ENCODE peak calls at places on chromosomes 13 and 19, in seven cellular contexts. One of them, this sample, is unnamed.

GRCh38 chr13:74024856-74025255 is 109.3 kb downstream of the KLF12 start:
- DNase-seq in choroid plexus epithelial cell: no peak
- DNase-seq in EL: no peak
- DNase-seq in AG09319: no peak
- DNase-seq in activated naive CD8-positive, alpha-beta T cell treated with anti-CD3 and anti-CD28 coated beads for 36 hours: no peak
- DNase-seq in pancreas: no peak
- DNase-seq in activated CD4-positive, alpha-beta T cell treated with anti-CD3 and anti-CD28 coated beads, Interleukin-2, amount 10 ng/mL, durations not matched to agents 7 days and 5 days: no peak
- DNase-seq in this sample: no peak

GRCh38 chr19:32450217-32450616 is 44.6 kb downstream of the DPY19L3 start:
- DNase-seq in AG09319: peak; percentile 19
- DNase-seq in activated CD4-positive, alpha-beta T cell treated with anti-CD3 and anti-CD28 coated beads, Interleukin-2, amount 10 ng/mL, durations not matched to agents 7 days and 5 days: no peak
- DNase-seq in choroid plexus epithelial cell: peak; percentile 51
- DNase-seq in activated naive CD8-positive, alpha-beta T cell treated with anti-CD3 and anti-CD28 coated beads for 36 hours: no peak
- DNase-seq in pancreas: no peak
- DNase-seq in EL: no peak
- DNase-seq in this sample: no peak

GRCh38 chr19:3669134-3669436 is 31.2 kb downstream of the PIP5K1C start:
- DNase-seq in choroid plexus epithelial cell: no peak
- DNase-seq in activated CD4-positive, alpha-beta T cell treated with anti-CD3 and anti-CD28 coated beads, Interleukin-2, amount 10 ng/mL, durations not matched to agents 7 days and 5 days: no peak
- DNase-seq in activated naive CD8-positive, alpha-beta T cell treated with anti-CD3 and anti-CD28 coated beads for 36 hours: no peak
- DNase-seq in EL: no peak
- DNase-seq in pancreas: no peak
- DNase-seq in AG09319: no peak
- DNase-seq in this sample: no peak

GRCh38 chr19:10699650-10700335 is 1.4 kb upstream of the QTRT1 start:
- DNase-seq in choroid plexus epithelial cell: peak; percentile 79
- DNase-seq in AG09319: no peak
- DNase-seq in EL: peak; percentile 66
- DNase-seq in pancreas: no peak
- DNase-seq in activated naive CD8-positive, alpha-beta T cell treated with anti-CD3 and anti-CD28 coated beads for 36 hours: peak; percentile 66
- DNase-seq in activated CD4-positive, alpha-beta T cell treated with anti-CD3 and anti-CD28 coated beads, Interleukin-2, amount 10 ng/mL, durations not matched to agents 7 days and 5 days: peak; percentile 84
- DNase-seq in this sample: peak; percentile 73

GRCh38 chr13:111114362-111115050 is 604 bp upstream of the ARHGEF7 start:
- DNase-seq in choroid plexus epithelial cell: peak; percentile 24
- DNase-seq in pancreas: no peak
- DNase-seq in activated naive CD8-positive, alpha-beta T cell treated with anti-CD3 and anti-CD28 coated beads for 36 hours: peak; percentile 3
- DNase-seq in AG09319: no peak
- DNase-seq in EL: peak; percentile 43
- DNase-seq in activated CD4-positive, alpha-beta T cell treated with anti-CD3 and anti-CD28 coated beads, Interleukin-2, amount 10 ng/mL, durations not matched to agents 7 days and 5 days: peak; percentile 20
- DNase-seq in this sample: peak; percentile 57

GRCh38 chr19:916645-917322 is 349 bp upstream of the KISS1R start:
- DNase-seq in activated naive CD8-positive, alpha-beta T cell treated with anti-CD3 and anti-CD28 coated beads for 36 hours: no peak
- DNase-seq in activated CD4-positive, alpha-beta T cell treated with anti-CD3 and anti-CD28 coated beads, Interleukin-2, amount 10 ng/mL, durations not matched to agents 7 days and 5 days: no peak
- DNase-seq in pancreas: no peak
- DNase-seq in AG09319: no peak
- DNase-seq in EL: no peak
- DNase-seq in choroid plexus epithelial cell: no peak
- DNase-seq in this sample: no peak

GRCh38 chr19:18833849-18834643 is 2.3 kb downstream of the UPF1 start:
- DNase-seq in choroid plexus epithelial cell: no peak
- DNase-seq in pancreas: no peak
- DNase-seq in AG09319: no peak
- DNase-seq in EL: no peak
- DNase-seq in activated naive CD8-positive, alpha-beta T cell treated with anti-CD3 and anti-CD28 coated beads for 36 hours: no peak
- DNase-seq in activated CD4-positive, alpha-beta T cell treated with anti-CD3 and anti-CD28 coated beads, Interleukin-2, amount 10 ng/mL, durations not matched to agents 7 days and 5 days: no peak
- DNase-seq in this sample: peak; percentile 21

GRCh38 chr19:2775556-2776430 is 7.3 kb downstream of the SGTA start:
- DNase-seq in activated CD4-positive, alpha-beta T cell treated with anti-CD3 and anti-CD28 coated beads, Interleukin-2, amount 10 ng/mL, durations not matched to agents 7 days and 5 days: peak; percentile 85
- DNase-seq in choroid plexus epithelial cell: peak; percentile 63
- DNase-seq in activated naive CD8-positive, alpha-beta T cell treated with anti-CD3 and anti-CD28 coated beads for 36 hours: peak; percentile 78
- DNase-seq in pancreas: no peak
- DNase-seq in AG09319: no peak
- DNase-seq in EL: peak; percentile 77
- DNase-seq in this sample: peak; percentile 82

GRCh38 chr19:15464394-15465385 is at the start of gene RASAL3:
- DNase-seq in choroid plexus epithelial cell: no peak
- DNase-seq in AG09319: no peak
- DNase-seq in activated naive CD8-positive, alpha-beta T cell treated with anti-CD3 and anti-CD28 coated beads for 36 hours: peak; percentile 74
- DNase-seq in pancreas: no peak
- DNase-seq in EL: no peak
- DNase-seq in activated CD4-positive, alpha-beta T cell treated with anti-CD3 and anti-CD28 coated beads, Interleukin-2, amount 10 ng/mL, durations not matched to agents 7 days and 5 days: peak; percentile 72
- DNase-seq in this sample: peak; percentile 75

GRCh38 chr13:46588019-46588418 is 35.0 kb downstream of the LRCH1 start:
- DNase-seq in activated naive CD8-positive, alpha-beta T cell treated with anti-CD3 and anti-CD28 coated beads for 36 hours: no peak
- DNase-seq in pancreas: no peak
- DNase-seq in EL: no peak
- DNase-seq in activated CD4-positive, alpha-beta T cell treated with anti-CD3 and anti-CD28 coated beads, Interleukin-2, amount 10 ng/mL, durations not matched to agents 7 days and 5 days: no peak
- DNase-seq in choroid plexus epithelial cell: no peak
- DNase-seq in AG09319: no peak
- DNase-seq in this sample: no peak

GRCh38 chr13:38849316-38849715 is 141.3 kb downstream of the STOML3 start:
- DNase-seq in pancreas: no peak
- DNase-seq in activated CD4-positive, alpha-beta T cell treated with anti-CD3 and anti-CD28 coated beads, Interleukin-2, amount 10 ng/mL, durations not matched to agents 7 days and 5 days: no peak
- DNase-seq in activated naive CD8-positive, alpha-beta T cell treated with anti-CD3 and anti-CD28 coated beads for 36 hours: no peak
- DNase-seq in AG09319: no peak
- DNase-seq in EL: peak; percentile 16
- DNase-seq in choroid plexus epithelial cell: no peak
- DNase-seq in this sample: no peak

GRCh38 chr19:19997656-19998268 is 41.5 kb downstream of the ZNF682 start:
- DNase-seq in activated naive CD8-positive, alpha-beta T cell treated with anti-CD3 and anti-CD28 coated beads for 36 hours: peak; percentile 46
- DNase-seq in EL: no peak
- DNase-seq in choroid plexus epithelial cell: no peak
- DNase-seq in AG09319: no peak
- DNase-seq in activated CD4-positive, alpha-beta T cell treated with anti-CD3 and anti-CD28 coated beads, Interleukin-2, amount 10 ng/mL, durations not matched to agents 7 days and 5 days: peak; percentile 24
- DNase-seq in pancreas: peak; percentile 29
- DNase-seq in this sample: no peak

GRCh38 chr19:50967924-50968708 is 1.3 kb downstream of the KLK6 start:
- DNase-seq in choroid plexus epithelial cell: no peak
- DNase-seq in activated CD4-positive, alpha-beta T cell treated with anti-CD3 and anti-CD28 coated beads, Interleukin-2, amount 10 ng/mL, durations not matched to agents 7 days and 5 days: no peak
- DNase-seq in activated naive CD8-positive, alpha-beta T cell treated with anti-CD3 and anti-CD28 coated beads for 36 hours: no peak
- DNase-seq in AG09319: no peak
- DNase-seq in EL: no peak
- DNase-seq in pancreas: no peak
- DNase-seq in this sample: no peak

GRCh38 chr19:10751109-10751972 is 33.5 kb downstream of the DNM2 start:
- DNase-seq in pancreas: no peak
- DNase-seq in activated CD4-positive, alpha-beta T cell treated with anti-CD3 and anti-CD28 coated beads, Interleukin-2, amount 10 ng/mL, durations not matched to agents 7 days and 5 days: no peak
- DNase-seq in activated naive CD8-positive, alpha-beta T cell treated with anti-CD3 and anti-CD28 coated beads for 36 hours: no peak
- DNase-seq in choroid plexus epithelial cell: no peak
- DNase-seq in AG09319: no peak
- DNase-seq in EL: no peak
- DNase-seq in this sample: no peak

GRCh38 chr13:106034201-106034600 is 501.3 kb downstream of the EFNB2 start:
- DNase-seq in activated naive CD8-positive, alpha-beta T cell treated with anti-CD3 and anti-CD28 coated beads for 36 hours: no peak
- DNase-seq in pancreas: no peak
- DNase-seq in EL: no peak
- DNase-seq in activated CD4-positive, alpha-beta T cell treated with anti-CD3 and anti-CD28 coated beads, Interleukin-2, amount 10 ng/mL, durations not matched to agents 7 days and 5 days: no peak
- DNase-seq in choroid plexus epithelial cell: no peak
- DNase-seq in AG09319: no peak
- DNase-seq in this sample: no peak

GRCh38 chr19:18349524-18350128 is 9.2 kb downstream of the PGPEP1 start:
- DNase-seq in activated CD4-positive, alpha-beta T cell treated with anti-CD3 and anti-CD28 coated beads, Interleukin-2, amount 10 ng/mL, durations not matched to agents 7 days and 5 days: peak; percentile 32
- DNase-seq in EL: peak; percentile 59
- DNase-seq in choroid plexus epithelial cell: peak; percentile 77
- DNase-seq in pancreas: no peak
- DNase-seq in activated naive CD8-positive, alpha-beta T cell treated with anti-CD3 and anti-CD28 coated beads for 36 hours: peak; percentile 47
- DNase-seq in AG09319: no peak
- DNase-seq in this sample: peak; percentile 76

GRCh38 chr13:50514249-50514648 is 329.2 kb downstream of the DLEU7 start:
- DNase-seq in activated CD4-positive, alpha-beta T cell treated with anti-CD3 and anti-CD28 coated beads, Interleukin-2, amount 10 ng/mL, durations not matched to agents 7 days and 5 days: no peak
- DNase-seq in choroid plexus epithelial cell: no peak
- DNase-seq in EL: no peak
- DNase-seq in activated naive CD8-positive, alpha-beta T cell treated with anti-CD3 and anti-CD28 coated beads for 36 hours: no peak
- DNase-seq in AG09319: no peak
- DNase-seq in pancreas: no peak
- DNase-seq in this sample: no peak

GRCh38 chr19:632228-633067 is 889 bp downstream of the POLRMT start:
- DNase-seq in pancreas: no peak
- DNase-seq in choroid plexus epithelial cell: peak; percentile 76
- DNase-seq in EL: peak; percentile 70
- DNase-seq in activated CD4-positive, alpha-beta T cell treated with anti-CD3 and anti-CD28 coated beads, Interleukin-2, amount 10 ng/mL, durations not matched to agents 7 days and 5 days: peak; percentile 26
- DNase-seq in activated naive CD8-positive, alpha-beta T cell treated with anti-CD3 and anti-CD28 coated beads for 36 hours: peak; percentile 66
- DNase-seq in AG09319: no peak
- DNase-seq in this sample: peak; percentile 84

GRCh38 chr19:20351244-20351643 is 184.2 kb downstream of the ZNF486 start:
- DNase-seq in activated CD4-positive, alpha-beta T cell treated with anti-CD3 and anti-CD28 coated beads, Interleukin-2, amount 10 ng/mL, durations not matched to agents 7 days and 5 days: no peak
- DNase-seq in EL: no peak
- DNase-seq in pancreas: no peak
- DNase-seq in AG09319: no peak
- DNase-seq in choroid plexus epithelial cell: no peak
- DNase-seq in activated naive CD8-positive, alpha-beta T cell treated with anti-CD3 and anti-CD28 coated beads for 36 hours: no peak
- DNase-seq in this sample: no peak

GRCh38 chr13:27954406-27954851 is 14.7 kb downstream of the CDX2 start:
- DNase-seq in pancreas: no peak
- DNase-seq in AG09319: no peak
- DNase-seq in activated naive CD8-positive, alpha-beta T cell treated with anti-CD3 and anti-CD28 coated beads for 36 hours: no peak
- DNase-seq in choroid plexus epithelial cell: no peak
- DNase-seq in activated CD4-positive, alpha-beta T cell treated with anti-CD3 and anti-CD28 coated beads, Interleukin-2, amount 10 ng/mL, durations not matched to agents 7 days and 5 days: no peak
- DNase-seq in EL: peak; percentile 46
- DNase-seq in this sample: peak; percentile 41

GRCh38 chr19:47633516-47633915 is 24.6 kb downstream of the BICRA start:
- DNase-seq in pancreas: no peak
- DNase-seq in EL: no peak
- DNase-seq in activated naive CD8-positive, alpha-beta T cell treated with anti-CD3 and anti-CD28 coated beads for 36 hours: no peak
- DNase-seq in choroid plexus epithelial cell: no peak
- DNase-seq in AG09319: no peak
- DNase-seq in activated CD4-positive, alpha-beta T cell treated with anti-CD3 and anti-CD28 coated beads, Interleukin-2, amount 10 ng/mL, durations not matched to agents 7 days and 5 days: no peak
- DNase-seq in this sample: no peak

GRCh38 chr19:35518313-35518712 is 4.9 kb upstream of the DMKN start:
- DNase-seq in EL: peak; percentile 96
- DNase-seq in AG09319: peak; percentile 79
- DNase-seq in activated naive CD8-positive, alpha-beta T cell treated with anti-CD3 and anti-CD28 coated beads for 36 hours: no peak
- DNase-seq in pancreas: no peak
- DNase-seq in choroid plexus epithelial cell: peak; percentile 96
- DNase-seq in activated CD4-positive, alpha-beta T cell treated with anti-CD3 and anti-CD28 coated beads, Interleukin-2, amount 10 ng/mL, durations not matched to agents 7 days and 5 days: no peak
- DNase-seq in this sample: no peak

GRCh38 chr19:5913739-5914357 is at the start of gene CAPS:
- DNase-seq in activated CD4-positive, alpha-beta T cell treated with anti-CD3 and anti-CD28 coated beads, Interleukin-2, amount 10 ng/mL, durations not matched to agents 7 days and 5 days: no peak
- DNase-seq in AG09319: peak; percentile 45
- DNase-seq in EL: peak; percentile 64
- DNase-seq in choroid plexus epithelial cell: peak; percentile 23
- DNase-seq in activated naive CD8-positive, alpha-beta T cell treated with anti-CD3 and anti-CD28 coated beads for 36 hours: no peak
- DNase-seq in pancreas: peak; percentile 52
- DNase-seq in this sample: no peak

GRCh38 chr13:81639984-81640582 is 1299.2 kb upstream of the SPRY2 start:
- DNase-seq in activated naive CD8-positive, alpha-beta T cell treated with anti-CD3 and anti-CD28 coated beads for 36 hours: no peak
- DNase-seq in EL: peak; percentile 0
- DNase-seq in choroid plexus epithelial cell: peak; percentile 19
- DNase-seq in activated CD4-positive, alpha-beta T cell treated with anti-CD3 and anti-CD28 coated beads, Interleukin-2, amount 10 ng/mL, durations not matched to agents 7 days and 5 days: no peak
- DNase-seq in AG09319: no peak
- DNase-seq in pancreas: no peak
- DNase-seq in this sample: no peak

GRCh38 chr19:33201473-33201872 is 7.3 kb downstream of the LRP3 start:
- DNase-seq in EL: no peak
- DNase-seq in pancreas: no peak
- DNase-seq in activated naive CD8-positive, alpha-beta T cell treated with anti-CD3 and anti-CD28 coated beads for 36 hours: no peak
- DNase-seq in AG09319: no peak
- DNase-seq in choroid plexus epithelial cell: no peak
- DNase-seq in activated CD4-positive, alpha-beta T cell treated with anti-CD3 and anti-CD28 coated beads, Interleukin-2, amount 10 ng/mL, durations not matched to agents 7 days and 5 days: no peak
- DNase-seq in this sample: no peak